ENCODE peak calls at places on chromosome 11, in eight cellular contexts. I, A, L, W, O, V, K and X are unnamed samples.

GRCh38 chr11:117856892-117857291 is 19.6 kb downstream of the FXYD6 start:
- DNase-seq in I (peak), A (no peak), L (peak), W (no peak), O (no peak), V (no peak), K (no peak), X (no peak)

GRCh38 chr11:62446091-62446490 is 27.3 kb downstream of the SCGB1A1 start:
- DNase-seq in I (peak), A (no peak), L (no peak), W (peak), O (no peak), V (no peak), K (peak), X (no peak)

GRCh38 chr11:36339899-36340298 is 43.8 kb downstream of the PRR5L start:
- DNase-seq in I (no peak), A (no peak), L (no peak), W (no peak), O (no peak), V (no peak), K (no peak), X (no peak)

GRCh38 chr11:61728940-61729219 is 23.6 kb upstream of the MYRF start:
- DNase-seq in I (no peak), A (no peak), L (no peak), W (no peak), O (no peak), V (peak), K (no peak), X (no peak)

GRCh38 chr11:111977141-111978027 is 40.2 kb downstream of the DIXDC1 start:
- DNase-seq in I (peak), A (peak), L (peak), W (peak), O (peak), V (no peak), K (peak), X (peak)

GRCh38 chr11:132028380-132029240 is 658.2 kb downstream of the NTM start:
- DNase-seq in I (no peak), A (no peak), L (peak), W (peak), O (no peak), V (peak), K (no peak), X (peak)

GRCh38 chr11:17263803-17264202 is 12.7 kb upstream of the NUCB2 start:
- DNase-seq in I (no peak), A (no peak), L (no peak), W (no peak), O (no peak), V (peak), K (no peak), X (no peak)

GRCh38 chr11:96782632-96783031 is 392.8 kb downstream of the JRKL start:
- DNase-seq in I (no peak), A (no peak), L (no peak), W (no peak), O (no peak), V (no peak), K (no peak), X (no peak)

GRCh38 chr11:76823481-76824028 is 37.2 kb upstream of the ACER3 start:
- DNase-seq in I (no peak), A (peak), L (no peak), W (no peak), O (no peak), V (peak), K (no peak), X (peak)

GRCh38 chr11:80838153-80838552 is 1397.3 kb upstream of the TENM4 start:
- DNase-seq in I (no peak), A (no peak), L (no peak), W (no peak), O (no peak), V (no peak), K (no peak), X (no peak)

GRCh38 chr11:133399855-133400625 is 132.3 kb downstream of the OPCML start:
- DNase-seq in I (no peak), A (no peak), L (no peak), W (no peak), O (no peak), V (no peak), K (no peak), X (no peak)

GRCh38 chr11:123509737-123510578 is 79.9 kb downstream of the GRAMD1B start:
- DNase-seq in I (no peak), A (no peak), L (peak), W (no peak), O (no peak), V (peak), K (no peak), X (no peak)

GRCh38 chr11:12207384-12208150 is 97.2 kb downstream of the MICAL2 start:
- DNase-seq in I (no peak), A (no peak), L (no peak), W (peak), O (no peak), V (peak), K (no peak), X (no peak)

GRCh38 chr11:98740335-98740734 is 280.4 kb upstream of the CNTN5 start:
- DNase-seq in I (no peak), A (peak), L (no peak), W (no peak), O (no peak), V (no peak), K (no peak), X (no peak)

GRCh38 chr11:134662629-134663360 is 250.8 kb upstream of the B3GAT1 start:
- DNase-seq in I (peak), A (no peak), L (peak), W (no peak), O (no peak), V (no peak), K (no peak), X (no peak)

GRCh38 chr11:111097191-111097590 is 148.3 kb upstream of the POU2AF2 start:
- DNase-seq in I (no peak), A (peak), L (peak), W (peak), O (no peak), V (peak), K (peak), X (no peak)

GRCh38 chr11:44752262-44752661 is 25.5 kb downstream of the TSPAN18 start:
- DNase-seq in I (no peak), A (no peak), L (no peak), W (no peak), O (no peak), V (no peak), K (no peak), X (no peak)

GRCh38 chr11:120136356-120136755 is 1.6 kb downstream of the TRIM29 start:
- DNase-seq in I (no peak), A (no peak), L (peak), W (peak), O (no peak), V (no peak), K (no peak), X (no peak)

GRCh38 chr11:29002816-29003215 is 894.6 kb downstream of the METTL15 start:
- DNase-seq in I (no peak), A (no peak), L (no peak), W (no peak), O (no peak), V (no peak), K (no peak), X (no peak)

GRCh38 chr11:120666121-120666639 is 154.6 kb downstream of the GRIK4 start:
- DNase-seq in I (no peak), A (no peak), L (no peak), W (no peak), O (no peak), V (no peak), K (no peak), X (no peak)

GRCh38 chr11:77672276-77672675 is 34.7 kb upstream of the CLNS1A start:
- DNase-seq in I (no peak), A (peak), L (peak), W (peak), O (no peak), V (peak), K (no peak), X (peak)

GRCh38 chr11:78567209-78567608 is 7.5 kb downstream of the NARS2 start:
- DNase-seq in I (no peak), A (no peak), L (no peak), W (no peak), O (no peak), V (peak), K (no peak), X (no peak)

GRCh38 chr11:131154329-131154728 is 216.1 kb upstream of the NTM start:
- DNase-seq in I (no peak), A (no peak), L (no peak), W (no peak), O (no peak), V (no peak), K (no peak), X (no peak)

GRCh38 chr11:14617241-14618027 is 26.2 kb upstream of the PDE3B start:
- DNase-seq in I (no peak), A (no peak), L (no peak), W (peak), O (no peak), V (no peak), K (no peak), X (no peak)

GRCh38 chr11:94315664-94316063 is 11.3 kb downstream of the IZUMO1R start:
- DNase-seq in I (no peak), A (no peak), L (no peak), W (no peak), O (no peak), V (peak), K (no peak), X (no peak)

GRCh38 chr11:95711162-95711944 is 78.2 kb downstream of the FAM76B start:
- DNase-seq in I (peak), A (no peak), L (no peak), W (no peak), O (no peak), V (peak), K (peak), X (no peak)

GRCh38 chr11:10414181-10414580 is 40.9 kb upstream of the AMPD3 start:
- DNase-seq in I (no peak), A (no peak), L (no peak), W (no peak), O (no peak), V (no peak), K (no peak), X (no peak)

GRCh38 chr11:60485987-60486386 is 6.6 kb upstream of the MS4A12 start:
- DNase-seq in I (no peak), A (no peak), L (no peak), W (peak), O (peak), V (no peak), K (no peak), X (peak)

GRCh38 chr11:91763331-91763730 is 461.3 kb upstream of the FAT3 start:
- DNase-seq in I (no peak), A (no peak), L (no peak), W (no peak), O (no peak), V (no peak), K (no peak), X (no peak)

GRCh38 chr11:102604011-102604410 is 21.1 kb downstream of the MMP20 start:
- DNase-seq in I (no peak), A (no peak), L (no peak), W (no peak), O (no peak), V (no peak), K (no peak), X (no peak)

GRCh38 chr11:86658534-86658933 is 13.9 kb downstream of the ME3 start:
- DNase-seq in I (no peak), A (no peak), L (no peak), W (no peak), O (no peak), V (no peak), K (no peak), X (no peak)

GRCh38 chr11:27381238-27381666 is 18.2 kb upstream of the CCDC34 start:
- DNase-seq in I (no peak), A (no peak), L (no peak), W (no peak), O (no peak), V (no peak), K (no peak), X (no peak)

GRCh38 chr11:31958086-31958735 is 132.7 kb upstream of the RCN1 start:
- DNase-seq in I (no peak), A (peak), L (peak), W (peak), O (peak), V (peak), K (no peak), X (peak)

GRCh38 chr11:108494182-108494581 is 4.0 kb downstream of the POGLUT3 start:
- DNase-seq in I (no peak), A (no peak), L (peak), W (no peak), O (no peak), V (no peak), K (no peak), X (peak)

GRCh38 chr11:127247261-127247660 is 246.7 kb upstream of the KIRREL3 start:
- DNase-seq in I (no peak), A (no peak), L (no peak), W (no peak), O (no peak), V (no peak), K (no peak), X (no peak)

GRCh38 chr11:68090706-68091105 is 30.5 kb downstream of the CHKA start:
- DNase-seq in I (no peak), A (peak), L (peak), W (peak), O (no peak), V (peak), K (no peak), X (no peak)

GRCh38 chr11:114208371-114208770 is 87.8 kb upstream of the NNMT start:
- DNase-seq in I (no peak), A (no peak), L (no peak), W (no peak), O (no peak), V (no peak), K (no peak), X (no peak)

GRCh38 chr11:38392176-38392575 is 1794.1 kb upstream of the RAG2 start:
- DNase-seq in I (no peak), A (no peak), L (no peak), W (no peak), O (no peak), V (no peak), K (no peak), X (no peak)

GRCh38 chr11:77019976-77020591 is 14.1 kb upstream of the B3GNT6 start:
- DNase-seq in I (no peak), A (no peak), L (no peak), W (no peak), O (no peak), V (peak), K (no peak), X (peak)

DNA sequence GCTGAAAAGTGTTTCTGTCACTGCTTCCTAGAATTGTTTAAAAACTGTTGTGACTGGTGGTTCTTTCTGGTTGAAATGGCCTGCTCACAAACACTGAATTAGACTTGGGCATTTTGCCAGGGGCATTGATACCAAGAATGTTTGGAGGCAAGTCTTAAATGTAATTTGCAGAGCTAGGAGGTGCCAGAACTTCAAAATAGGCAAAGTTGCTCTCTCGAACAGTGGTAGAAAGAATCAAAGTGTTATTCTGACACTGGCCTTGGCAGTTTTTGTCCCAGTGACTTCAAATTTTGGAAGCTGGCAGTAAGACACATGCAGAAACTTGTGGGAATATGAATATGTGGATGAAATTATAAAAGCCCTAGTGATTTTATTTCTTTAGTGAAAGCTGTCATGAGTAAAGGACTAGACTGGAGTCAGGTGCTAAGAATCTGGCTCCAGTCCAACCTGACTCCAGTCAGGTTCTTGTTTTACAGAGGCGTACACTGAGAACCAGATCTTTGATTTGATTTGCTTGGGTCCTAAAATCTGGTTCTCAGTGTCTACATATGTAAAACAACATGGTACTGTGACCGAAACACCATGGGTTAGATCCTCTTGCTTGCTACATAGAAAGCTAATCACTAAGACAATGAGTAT is 20.9 kb downstream of the SVIP start:
- DNase-seq in I (no peak), A (no peak), L (no peak), W (no peak), O (no peak), V (no peak), K (no peak), X (no peak)
- TF ChIP-seq POLR2A in I (no peak), A (no peak), L (no peak), W (no peak), O (no peak), V (no peak), K (no peak), X (no peak)

GRCh38 chr11:2462092-2462985 is 17.5 kb downstream of the KCNQ1 start:
- DNase-seq in I (no peak), A (no peak), L (peak), W (no peak), O (no peak), V (no peak), K (no peak), X (no peak)

GRCh38 chr11:2464451-2465165 is 19.8 kb downstream of the KCNQ1 start:
- DNase-seq in I (no peak), A (no peak), L (peak), W (no peak), O (no peak), V (no peak), K (no peak), X (no peak)

GRCh38 chr11:2463766-2464277 is 19.0 kb downstream of the KCNQ1 start:
- DNase-seq in I (no peak), A (peak), L (peak), W (no peak), O (no peak), V (no peak), K (no peak), X (no peak)

GRCh38 chr11:2461253-2462091 is 16.7 kb downstream of the KCNQ1 start:
- DNase-seq in I (no peak), A (peak), L (peak), W (no peak), O (no peak), V (no peak), K (no peak), X (no peak)

GRCh38 chr11:2462986-2463765 is 18.4 kb downstream of the KCNQ1 start:
- DNase-seq in I (peak), A (peak), L (peak), W (peak), O (no peak), V (no peak), K (peak), X (peak)
- TF ChIP-seq POLR2A in I (no peak), A (peak), L (peak), W (no peak), O (no peak), V (no peak), K (no peak), X (no peak)

DNA sequence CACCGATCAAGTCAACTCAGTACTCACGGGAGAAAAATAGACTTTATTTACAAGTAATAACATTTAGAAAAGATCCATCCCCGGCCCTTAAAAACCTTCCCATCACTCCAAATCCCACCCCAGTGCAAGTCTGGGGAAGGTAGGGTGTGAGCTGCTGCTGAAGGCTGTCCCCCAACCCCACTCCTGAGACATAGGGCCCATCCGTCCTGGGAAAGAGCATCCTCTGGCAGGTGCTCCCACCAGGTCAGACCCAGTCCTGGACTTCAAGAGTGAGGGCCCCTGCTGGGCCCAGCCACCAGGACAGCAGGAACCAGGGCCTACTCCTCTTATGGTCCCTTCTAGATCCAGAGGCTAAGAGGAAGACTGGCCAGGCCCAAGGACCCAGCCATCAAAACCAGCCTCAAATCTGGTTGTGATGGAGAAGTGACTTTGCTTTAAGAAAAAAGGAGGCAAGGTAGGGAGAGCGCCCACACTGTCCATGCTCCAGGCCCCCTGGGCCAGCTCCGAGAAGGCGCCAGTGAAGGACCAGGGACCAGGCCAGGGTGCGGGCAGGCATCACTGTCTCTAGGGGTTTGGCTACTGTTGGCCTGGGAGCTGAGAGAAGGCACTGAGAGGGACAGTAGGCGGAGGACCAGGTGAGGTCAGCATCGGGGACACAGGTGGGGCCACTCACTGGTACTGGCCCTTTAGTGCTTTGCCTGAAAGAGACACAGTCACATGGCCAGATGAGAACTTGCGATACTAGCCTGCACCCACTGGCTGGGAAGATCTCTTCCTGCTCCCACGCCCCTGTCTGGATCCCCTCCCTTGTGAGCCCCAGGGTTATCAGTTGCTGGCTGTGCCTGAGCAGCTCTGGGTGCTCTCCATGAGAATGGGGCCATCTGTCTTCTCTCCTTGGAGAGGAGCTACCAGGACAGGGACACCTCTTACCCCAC is 4.4 kb downstream of the IL18BP start:
- DNase-seq in I (no peak), A (no peak), L (no peak), W (no peak), O (no peak), V (no peak), K (no peak), X (peak)
- TF ChIP-seq POLR2A in I (no peak), A (no peak), L (no peak), W (no peak), O (no peak), V (no peak), K (no peak), X (no peak)

DNA sequence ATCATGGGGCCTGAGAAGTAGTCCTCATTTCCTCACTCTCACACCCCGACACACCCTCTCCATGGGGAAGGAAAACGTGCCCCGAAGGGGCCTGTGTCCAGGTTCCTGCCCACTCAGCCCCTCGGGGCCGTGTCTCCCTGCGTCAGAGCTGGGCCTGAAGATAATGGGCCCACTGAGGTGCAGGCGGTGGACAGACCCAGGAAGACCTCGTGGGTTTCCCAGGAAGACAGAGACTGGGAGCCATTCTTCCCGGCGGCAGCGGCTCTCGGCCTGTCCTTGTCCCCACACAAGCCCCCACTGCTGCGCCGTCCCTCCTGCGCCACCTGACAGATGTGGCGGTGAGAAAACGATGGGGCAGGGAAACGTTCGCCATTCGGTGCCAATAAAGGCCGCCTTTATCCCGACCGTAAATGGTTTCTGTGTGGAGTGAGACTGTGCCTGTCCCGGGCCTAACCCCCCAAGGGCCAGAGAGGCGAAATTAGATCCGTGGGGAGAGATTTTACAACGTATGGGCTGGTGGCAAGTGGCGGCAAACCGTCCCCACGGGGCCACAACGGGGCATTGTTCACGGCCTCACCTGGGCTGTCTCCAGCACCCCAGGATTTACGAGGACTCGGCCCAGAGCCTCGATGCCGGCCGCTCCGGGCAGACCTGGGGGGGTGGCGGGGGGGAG is 88.9 kb downstream of the CDKN1C start:
- DNase-seq in I (peak), A (peak), L (peak), W (peak), O (no peak), V (no peak), K (no peak), X (no peak)
- TF ChIP-seq POLR2A in I (no peak), A (no peak), L (no peak), W (no peak), O (no peak), V (no peak), K (no peak), X (no peak)

GRCh38 chr11:9013373-9013772 is 9.6 kb upstream of the NRIP3 start:
- DNase-seq in I (no peak), A (no peak), L (no peak), W (no peak), O (no peak), V (no peak), K (no peak), X (no peak)
- TF ChIP-seq POLR2A in I (no peak), A (no peak), L (no peak), W (no peak), O (no peak), V (no peak), K (no peak), X (no peak)

GRCh38 chr11:128852327-128853023 is 14.6 kb downstream of the KCNJ1 start:
- DNase-seq in I (peak), A (peak), L (no peak), W (no peak), O (no peak), V (no peak), K (no peak), X (no peak)
- TF ChIP-seq POLR2A in I (no peak), A (no peak), L (no peak), W (no peak), O (no peak), V (no peak), K (no peak), X (no peak)